ENCODE peak calls at places on chromosomes 6 and 20, in four cellular contexts. One of them, this sample, is unnamed.

GRCh38 chr6:139029470-139030210 is 1.1 kb downstream of the ABRACL start:
- DNase-seq in cardiac muscle cell: peak; percentile 72
- DNase-seq in transverse colon: peak; percentile 76
- DNase-seq in psoas muscle: peak; percentile 61
- DNase-seq in this sample: peak; percentile 78

GRCh38 chr20:39851459-39851858 is 837.6 kb downstream of the MAFB start:
- DNase-seq in cardiac muscle cell: peak; percentile 27
- DNase-seq in transverse colon: no peak
- DNase-seq in psoas muscle: no peak
- DNase-seq in this sample: no peak

GRCh38 chr6:157265630-157266029 is 57.7 kb downstream of the TMEM242 start:
- DNase-seq in cardiac muscle cell: no peak
- DNase-seq in transverse colon: no peak
- DNase-seq in psoas muscle: no peak
- DNase-seq in this sample: no peak

GRCh38 chr20:64058536-64058935 is 4.5 kb upstream of the TCEA2 start:
- DNase-seq in cardiac muscle cell: no peak
- DNase-seq in transverse colon: no peak
- DNase-seq in psoas muscle: no peak
- DNase-seq in this sample: no peak

GRCh38 chr20:40883097-40883496 is 145.5 kb upstream of the TOP1 start:
- DNase-seq in cardiac muscle cell: no peak
- DNase-seq in transverse colon: no peak
- DNase-seq in psoas muscle: no peak
- DNase-seq in this sample: no peak

GRCh38 chr6:16045238-16045637 is 83.6 kb upstream of the MYLIP start:
- DNase-seq in cardiac muscle cell: no peak
- DNase-seq in transverse colon: no peak
- DNase-seq in psoas muscle: no peak
- DNase-seq in this sample: no peak

GRCh38 chr20:46222521-46223007 is 85.7 kb downstream of the CDH22 start:
- DNase-seq in cardiac muscle cell: peak; percentile 21
- DNase-seq in transverse colon: no peak
- DNase-seq in psoas muscle: peak; percentile 66
- DNase-seq in this sample: peak; percentile 80

GRCh38 chr20:14319704-14320103 is 17.7 kb downstream of the FLRT3 start:
- DNase-seq in cardiac muscle cell: no peak
- DNase-seq in transverse colon: no peak
- DNase-seq in psoas muscle: no peak
- DNase-seq in this sample: no peak

GRCh38 chr6:14945461-14946210 is 300.2 kb upstream of the JARID2 start:
- DNase-seq in cardiac muscle cell: no peak
- DNase-seq in transverse colon: no peak
- DNase-seq in psoas muscle: no peak
- DNase-seq in this sample: no peak

GRCh38 chr20:48758206-48758820 is 69.5 kb downstream of the PREX1 start:
- DNase-seq in cardiac muscle cell: no peak
- DNase-seq in transverse colon: peak; percentile 33
- DNase-seq in psoas muscle: no peak
- DNase-seq in this sample: no peak

GRCh38 chr6:125153541-125154183 is at the start of gene TPD52L1:
- DNase-seq in cardiac muscle cell: peak; percentile 69
- DNase-seq in transverse colon: peak; percentile 81
- DNase-seq in psoas muscle: peak; percentile 83
- DNase-seq in this sample: peak; percentile 90

GRCh38 chr6:107207251-107207890 is 92.1 kb upstream of the BEND3 start:
- DNase-seq in cardiac muscle cell: peak; percentile 20
- DNase-seq in transverse colon: no peak
- DNase-seq in psoas muscle: no peak
- DNase-seq in this sample: no peak

GRCh38 chr6:49336514-49337131 is 126.4 kb downstream of the MMUT start:
- DNase-seq in cardiac muscle cell: peak; percentile 92
- DNase-seq in transverse colon: peak; percentile 7
- DNase-seq in psoas muscle: no peak
- DNase-seq in this sample: no peak

GRCh38 chr6:46014511-46015118 is 1.0 kb downstream of the CLIC5 start:
- DNase-seq in cardiac muscle cell: no peak
- DNase-seq in transverse colon: peak; percentile 45
- DNase-seq in psoas muscle: peak; percentile 36
- DNase-seq in this sample: peak; percentile 71

GRCh38 chr6:105259912-105260889 is 80.4 kb upstream of the POPDC3 start:
- DNase-seq in cardiac muscle cell: peak; percentile 11
- DNase-seq in transverse colon: no peak
- DNase-seq in psoas muscle: no peak
- DNase-seq in this sample: no peak

GRCh38 chr20:58131581-58132142 is 96.8 kb downstream of the ANKRD60 start:
- DNase-seq in cardiac muscle cell: peak; percentile 81
- DNase-seq in transverse colon: no peak
- DNase-seq in psoas muscle: no peak
- DNase-seq in this sample: no peak

GRCh38 chr6:93136111-93136510 is 283.2 kb downstream of the EPHA7 start:
- DNase-seq in cardiac muscle cell: no peak
- DNase-seq in transverse colon: no peak
- DNase-seq in psoas muscle: no peak
- DNase-seq in this sample: no peak

GRCh38 chr6:38080889-38081288 is 261.4 kb downstream of the ZFAND3 start:
- DNase-seq in cardiac muscle cell: peak; percentile 46
- DNase-seq in transverse colon: no peak
- DNase-seq in psoas muscle: no peak
- DNase-seq in this sample: no peak

GRCh38 chr6:101395345-101395744 is 1.8 kb downstream of the GRIK2 start:
- DNase-seq in cardiac muscle cell: no peak
- DNase-seq in transverse colon: no peak
- DNase-seq in psoas muscle: no peak
- DNase-seq in this sample: no peak

GRCh38 chr6:37862415-37862814 is 42.9 kb downstream of the ZFAND3 start:
- DNase-seq in cardiac muscle cell: no peak
- DNase-seq in transverse colon: no peak
- DNase-seq in psoas muscle: no peak
- DNase-seq in this sample: no peak

DNA sequence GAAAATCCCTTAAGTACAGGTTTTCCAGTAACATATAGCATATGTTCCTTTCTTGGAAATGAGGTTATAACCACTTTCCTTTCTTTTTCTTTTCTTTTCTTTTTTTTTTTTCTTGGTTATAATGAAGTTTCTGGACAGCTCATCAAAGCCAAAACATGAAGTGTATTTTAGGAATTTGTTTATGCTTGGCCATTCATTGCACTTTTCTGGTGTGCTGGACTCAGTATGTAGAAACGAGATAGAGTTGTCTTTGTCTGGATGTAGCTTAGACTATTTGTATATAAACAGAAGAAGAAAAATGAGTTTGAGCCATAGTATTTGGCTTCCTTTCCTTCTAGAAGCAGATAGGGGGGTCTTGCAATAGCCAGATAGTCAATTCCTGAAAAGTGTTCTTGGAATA is 119.6 kb downstream of the SASH1 start:
- DNase-seq in cardiac muscle cell: no peak
- DNase-seq in transverse colon: no peak
- DNase-seq in psoas muscle: no peak
- DNase-seq in this sample: no peak
- H3K4me3 ChIP-seq in cardiac muscle cell: no peak overlapping the region
- H3K4me3 ChIP-seq in transverse colon: no peak overlapping the region
- H3K4me3 ChIP-seq in psoas muscle: no peak overlapping the region
- H3K4me3 ChIP-seq in this sample: no peak overlapping the region

GRCh38 chr6:163739968-163740367 is 325.4 kb downstream of the QKI start:
- DNase-seq in cardiac muscle cell: no peak
- DNase-seq in transverse colon: no peak
- DNase-seq in psoas muscle: no peak
- DNase-seq in this sample: no peak
- H3K27me3 ChIP-seq in cardiac muscle cell: no peaks in the 10 kb centered on the region
- H3K27me3 ChIP-seq in transverse colon: no peaks in the 10 kb centered on the region
- H3K27me3 ChIP-seq in psoas muscle: no peaks in the 10 kb centered on the region
- H3K27me3 ChIP-seq in this sample: no peaks in the 10 kb centered on the region

GRCh38 chr20:62858059-62858458 is 3.6 kb downstream of the TCFL5 start:
- DNase-seq in cardiac muscle cell: no peak
- DNase-seq in transverse colon: no peak
- DNase-seq in psoas muscle: no peak
- DNase-seq in this sample: no peak
- H3K36me3 ChIP-seq in cardiac muscle cell: peaks cover 3% of the 10 kb centered on the region
- H3K36me3 ChIP-seq in transverse colon: no peaks in the 10 kb centered on the region
- H3K36me3 ChIP-seq in psoas muscle: no peaks in the 10 kb centered on the region
- H3K36me3 ChIP-seq in this sample: peaks cover 12% of the 10 kb centered on the region

DNA sequence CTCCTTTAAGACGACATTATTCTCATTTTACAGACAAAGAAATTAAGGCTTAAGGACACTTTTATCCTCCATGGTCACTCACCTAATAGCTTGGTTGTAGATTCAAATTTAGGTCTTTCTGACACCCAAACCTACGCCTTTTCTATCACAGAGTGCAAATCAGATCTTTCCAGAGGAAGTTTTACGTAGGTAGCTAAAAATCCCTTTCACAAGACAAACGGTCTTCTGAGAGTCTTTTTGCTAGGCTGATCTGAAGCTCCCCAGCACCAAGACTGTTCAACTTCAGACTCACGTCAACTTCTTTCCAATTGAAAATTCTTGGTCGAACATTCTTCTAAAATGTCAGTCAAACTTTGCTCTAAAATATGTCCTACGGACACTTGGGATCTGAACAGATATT is 46.5 kb downstream of the BLOC1S5 start:
- DNase-seq in cardiac muscle cell: no peak
- DNase-seq in transverse colon: no peak
- DNase-seq in psoas muscle: no peak
- DNase-seq in this sample: no peak
- H3K4me3 ChIP-seq in cardiac muscle cell: no peak overlapping the region
- H3K4me3 ChIP-seq in transverse colon: no peak overlapping the region
- H3K4me3 ChIP-seq in psoas muscle: no peak overlapping the region
- H3K4me3 ChIP-seq in this sample: no peak overlapping the region

GRCh38 chr20:662289-663192 is 9.5 kb upstream of the SRXN1 start:
- DNase-seq in cardiac muscle cell: no peak
- DNase-seq in transverse colon: no peak
- DNase-seq in psoas muscle: no peak
- DNase-seq in this sample: no peak

GRCh38 chr20:664576-664975 is 11.0 kb downstream of the SCRT2 start:
- DNase-seq in cardiac muscle cell: no peak
- DNase-seq in transverse colon: no peak
- DNase-seq in psoas muscle: no peak
- DNase-seq in this sample: no peak

GRCh38 chr20:663315-664090 is 10.5 kb upstream of the SRXN1 start:
- DNase-seq in cardiac muscle cell: peak; percentile 37
- DNase-seq in transverse colon: no peak
- DNase-seq in psoas muscle: no peak
- DNase-seq in this sample: no peak

GRCh38 chr20:665276-665675 is 10.3 kb downstream of the SCRT2 start:
- DNase-seq in cardiac muscle cell: no peak
- DNase-seq in transverse colon: no peak
- DNase-seq in psoas muscle: no peak
- DNase-seq in this sample: no peak

DNA sequence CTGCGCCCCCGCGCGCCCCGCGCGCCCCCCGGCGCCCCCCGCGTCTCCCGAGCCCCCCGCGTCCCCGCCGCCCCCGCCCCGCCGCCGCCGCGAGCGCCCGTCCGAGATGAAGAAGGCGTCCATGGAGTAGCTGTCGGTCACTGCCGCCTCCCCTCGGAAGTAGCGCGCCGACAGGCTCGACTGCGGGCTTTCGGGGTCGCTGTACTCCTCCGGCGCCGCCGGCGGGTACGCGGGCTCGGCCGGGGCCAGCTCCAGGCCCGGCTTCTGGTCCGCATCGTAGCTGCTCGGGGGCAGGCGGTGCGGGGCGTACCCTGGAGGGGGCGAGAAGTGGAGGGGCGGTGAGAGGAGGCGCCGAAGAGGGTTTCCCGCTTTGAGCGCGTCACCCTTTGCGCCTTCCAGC is 11.2 kb upstream of the SRXN1 start:
- DNase-seq in cardiac muscle cell: no peak
- DNase-seq in transverse colon: no peak
- DNase-seq in psoas muscle: no peak
- DNase-seq in this sample: peak; percentile 73
- H3K27me3 ChIP-seq in cardiac muscle cell: peaks cover 4% of the 10 kb centered on the region
- H3K27me3 ChIP-seq in transverse colon: peaks cover 91% of the 10 kb centered on the region
- H3K27me3 ChIP-seq in psoas muscle: peaks cover 25% of the 10 kb centered on the region
- H3K27me3 ChIP-seq in this sample: peaks cover 19% of the 10 kb centered on the region

GRCh38 chr6:142833054-142833453 is 111.9 kb downstream of the HIVEP2 start:
- DNase-seq in cardiac muscle cell: peak; percentile 83
- DNase-seq in transverse colon: no peak
- DNase-seq in psoas muscle: no peak
- DNase-seq in this sample: no peak
- H3K36me3 ChIP-seq in cardiac muscle cell: no peaks in the 10 kb centered on the region
- H3K36me3 ChIP-seq in transverse colon: no peaks in the 10 kb centered on the region
- H3K36me3 ChIP-seq in psoas muscle: no peaks in the 10 kb centered on the region
- H3K36me3 ChIP-seq in this sample: no peaks in the 10 kb centered on the region

GRCh38 chr6:33292996-33293682 is 3.7 kb downstream of the PFDN6 start:
- DNase-seq in cardiac muscle cell: no peak
- DNase-seq in transverse colon: no peak
- DNase-seq in psoas muscle: no peak
- DNase-seq in this sample: no peak

GRCh38 chr6:33288141-33288941 is 698 bp downstream of the WDR46 start:
- DNase-seq in cardiac muscle cell: no peak
- DNase-seq in transverse colon: no peak
- DNase-seq in psoas muscle: no peak
- DNase-seq in this sample: peak; percentile 62

GRCh38 chr6:33289784-33290315 is 449 bp downstream of the PFDN6 start:
- DNase-seq in cardiac muscle cell: no peak
- DNase-seq in transverse colon: no peak
- DNase-seq in psoas muscle: no peak
- DNase-seq in this sample: no peak

GRCh38 chr6:33288942-33289783 is at the start of the genes PFDN6 and WDR46:
- DNase-seq in cardiac muscle cell: peak; percentile 89
- DNase-seq in transverse colon: peak; percentile 84
- DNase-seq in psoas muscle: peak; percentile 76
- DNase-seq in this sample: peak; percentile 94

DNA sequence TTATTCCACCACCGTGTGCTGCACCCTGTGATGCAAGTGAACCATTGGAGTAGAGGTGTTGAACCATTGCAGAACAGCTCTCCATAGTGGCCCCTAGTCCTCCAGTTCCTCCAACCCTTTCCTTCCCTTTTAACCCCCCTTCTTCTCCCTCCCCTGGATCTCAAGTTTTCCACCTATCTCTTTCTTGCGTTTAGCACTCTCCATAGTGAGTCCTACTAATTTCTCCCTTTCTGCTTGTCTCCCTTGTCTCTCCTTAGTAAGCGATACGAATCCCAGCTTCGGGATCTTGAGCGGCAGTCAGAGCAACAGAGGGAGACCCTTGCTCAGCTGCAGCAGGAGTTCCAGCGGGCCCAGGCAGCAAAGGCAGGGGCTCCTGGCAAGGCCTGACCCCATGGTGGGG is 1.1 kb downstream of the PFDN6 start:
- DNase-seq in cardiac muscle cell: no peak
- DNase-seq in transverse colon: no peak
- DNase-seq in psoas muscle: no peak
- DNase-seq in this sample: peak; percentile 34
- H3K4me3 ChIP-seq in cardiac muscle cell: peak overlapping the region; percentile 74
- H3K4me3 ChIP-seq in transverse colon: no peak overlapping the region
- H3K4me3 ChIP-seq in psoas muscle: peak overlapping the region; percentile 85
- H3K4me3 ChIP-seq in this sample: peak overlapping the region; percentile 69

GRCh38 chr20:44271915-44272663 is 25.0 kb downstream of the GDAP1L1 start:
- DNase-seq in cardiac muscle cell: no peak
- DNase-seq in transverse colon: no peak
- DNase-seq in psoas muscle: no peak
- DNase-seq in this sample: peak; percentile 82
- H3K27me3 ChIP-seq in cardiac muscle cell: no peaks in the 10 kb centered on the region
- H3K27me3 ChIP-seq in transverse colon: no peaks in the 10 kb centered on the region
- H3K27me3 ChIP-seq in psoas muscle: no peaks in the 10 kb centered on the region
- H3K27me3 ChIP-seq in this sample: no peaks in the 10 kb centered on the region